ENCODE peak calls at places on chromosomes 4 and X, in nine cellular contexts. One of them, this sample, is unnamed.
A peak's percentile ranks its signal among the peaks of the same experiment; 100 is the strongest.

GRCh38 chr4:41935652-41936021 is 408 bp downstream of the TMEM33 start:
- DNase-seq in NCI-H774: no peak
- DNase-seq in occipital lobe: no peak
- DNase-seq in colonic mucosa: no peak
- DNase-seq in caudate nucleus: no peak
- DNase-seq in activated T-cell treated with anti-CD3 and anti-CD28 coated beads, Interleukin-2, amount 50 U/mL, for 1 hour: no peak
- DNase-seq in T1000: no peak
- DNase-seq in ELR: peak; percentile 64
- DNase-seq in NCI-H1092 treated with DMSO at 0.1 percent for 48 hours: no peak
- DNase-seq in this sample: no peak

GRCh38 chr4:1834047-1834769 is 21.7 kb downstream of the LETM1 start:
- DNase-seq in activated T-cell treated with anti-CD3 and anti-CD28 coated beads, Interleukin-2, amount 50 U/mL, for 1 hour: no peak
- DNase-seq in colonic mucosa: no peak
- DNase-seq in NCI-H774: no peak
- DNase-seq in NCI-H1092 treated with DMSO at 0.1 percent for 48 hours: no peak
- DNase-seq in occipital lobe: peak; percentile 30
- DNase-seq in T1000: no peak
- DNase-seq in caudate nucleus: no peak
- DNase-seq in ELR: no peak
- DNase-seq in this sample: no peak

GRCh38 chrX:74578137-74578536 is 36.3 kb downstream of the RLIM start:
- DNase-seq in NCI-H774: no peak
- DNase-seq in occipital lobe: no peak
- DNase-seq in T1000: no peak
- DNase-seq in caudate nucleus: no peak
- DNase-seq in activated T-cell treated with anti-CD3 and anti-CD28 coated beads, Interleukin-2, amount 50 U/mL, for 1 hour: no peak
- DNase-seq in colonic mucosa: no peak
- DNase-seq in ELR: no peak
- DNase-seq in NCI-H1092 treated with DMSO at 0.1 percent for 48 hours: no peak
- DNase-seq in this sample: no peak

GRCh38 chr4:950136-951020 is 18.1 kb downstream of the TMEM175 start:
- DNase-seq in occipital lobe: no peak
- DNase-seq in NCI-H774: no peak
- DNase-seq in caudate nucleus: no peak
- DNase-seq in ELR: no peak
- DNase-seq in colonic mucosa: peak; percentile 4
- DNase-seq in NCI-H1092 treated with DMSO at 0.1 percent for 48 hours: no peak
- DNase-seq in activated T-cell treated with anti-CD3 and anti-CD28 coated beads, Interleukin-2, amount 50 U/mL, for 1 hour: no peak
- DNase-seq in T1000: no peak
- DNase-seq in this sample: no peak

GRCh38 chr4:54090804-54091623 is 8.9 kb upstream of the GSX2 start:
- DNase-seq in activated T-cell treated with anti-CD3 and anti-CD28 coated beads, Interleukin-2, amount 50 U/mL, for 1 hour: peak; percentile 47
- DNase-seq in colonic mucosa: peak; percentile 42
- DNase-seq in caudate nucleus: no peak
- DNase-seq in NCI-H1092 treated with DMSO at 0.1 percent for 48 hours: peak; percentile 40
- DNase-seq in NCI-H774: no peak
- DNase-seq in T1000: no peak
- DNase-seq in occipital lobe: no peak
- DNase-seq in ELR: peak; percentile 36
- DNase-seq in this sample: peak; percentile 28

GRCh38 chr4:76931576-76932276 is 17.8 kb upstream of the SEPTIN11 start:
- DNase-seq in NCI-H1092 treated with DMSO at 0.1 percent for 48 hours: no peak
- DNase-seq in caudate nucleus: no peak
- DNase-seq in ELR: no peak
- DNase-seq in occipital lobe: no peak
- DNase-seq in colonic mucosa: no peak
- DNase-seq in T1000: no peak
- DNase-seq in activated T-cell treated with anti-CD3 and anti-CD28 coated beads, Interleukin-2, amount 50 U/mL, for 1 hour: no peak
- DNase-seq in NCI-H774: no peak
- DNase-seq in this sample: no peak

GRCh38 chr4:77800483-77801259 is 18.5 kb downstream of the CNOT6L start:
- DNase-seq in NCI-H1092 treated with DMSO at 0.1 percent for 48 hours: no peak
- DNase-seq in caudate nucleus: no peak
- DNase-seq in occipital lobe: no peak
- DNase-seq in ELR: no peak
- DNase-seq in T1000: no peak
- DNase-seq in colonic mucosa: no peak
- DNase-seq in activated T-cell treated with anti-CD3 and anti-CD28 coated beads, Interleukin-2, amount 50 U/mL, for 1 hour: no peak
- DNase-seq in NCI-H774: no peak
- DNase-seq in this sample: no peak

GRCh38 chrX:109270580-109271484 is 211.1 kb downstream of the GUCY2F start:
- DNase-seq in NCI-H1092 treated with DMSO at 0.1 percent for 48 hours: no peak
- DNase-seq in colonic mucosa: no peak
- DNase-seq in activated T-cell treated with anti-CD3 and anti-CD28 coated beads, Interleukin-2, amount 50 U/mL, for 1 hour: no peak
- DNase-seq in occipital lobe: no peak
- DNase-seq in caudate nucleus: no peak
- DNase-seq in T1000: peak; percentile 7
- DNase-seq in ELR: peak; percentile 8
- DNase-seq in NCI-H774: no peak
- DNase-seq in this sample: peak; percentile 16

GRCh38 chr4:40187386-40187913 is 9.4 kb upstream of the RHOH start:
- DNase-seq in occipital lobe: no peak
- DNase-seq in NCI-H774: no peak
- DNase-seq in colonic mucosa: peak; percentile 3
- DNase-seq in caudate nucleus: no peak
- DNase-seq in ELR: no peak
- DNase-seq in activated T-cell treated with anti-CD3 and anti-CD28 coated beads, Interleukin-2, amount 50 U/mL, for 1 hour: no peak
- DNase-seq in T1000: no peak
- DNase-seq in NCI-H1092 treated with DMSO at 0.1 percent for 48 hours: no peak
- DNase-seq in this sample: no peak

GRCh38 chr4:14193601-14194000 is 566.1 kb upstream of the BOD1L1 start:
- DNase-seq in NCI-H1092 treated with DMSO at 0.1 percent for 48 hours: no peak
- DNase-seq in ELR: no peak
- DNase-seq in occipital lobe: no peak
- DNase-seq in NCI-H774: no peak
- DNase-seq in activated T-cell treated with anti-CD3 and anti-CD28 coated beads, Interleukin-2, amount 50 U/mL, for 1 hour: no peak
- DNase-seq in colonic mucosa: no peak
- DNase-seq in caudate nucleus: no peak
- DNase-seq in T1000: no peak
- DNase-seq in this sample: no peak

GRCh38 chr4:624705-625590 is at the start of gene PDE6B:
- DNase-seq in activated T-cell treated with anti-CD3 and anti-CD28 coated beads, Interleukin-2, amount 50 U/mL, for 1 hour: no peak
- DNase-seq in T1000: no peak
- DNase-seq in occipital lobe: no peak
- DNase-seq in colonic mucosa: no peak
- DNase-seq in ELR: no peak
- DNase-seq in NCI-H1092 treated with DMSO at 0.1 percent for 48 hours: no peak
- DNase-seq in caudate nucleus: no peak
- DNase-seq in NCI-H774: no peak
- DNase-seq in this sample: no peak

GRCh38 chr4:86918539-86919072 is 16.2 kb upstream of the AFF1 start:
- DNase-seq in caudate nucleus: no peak
- DNase-seq in NCI-H1092 treated with DMSO at 0.1 percent for 48 hours: no peak
- DNase-seq in ELR: peak; percentile 56
- DNase-seq in colonic mucosa: no peak
- DNase-seq in NCI-H774: no peak
- DNase-seq in occipital lobe: no peak
- DNase-seq in T1000: no peak
- DNase-seq in activated T-cell treated with anti-CD3 and anti-CD28 coated beads, Interleukin-2, amount 50 U/mL, for 1 hour: no peak
- DNase-seq in this sample: no peak

GRCh38 chrX:53441531-53442321 is 7.6 kb upstream of the HSD17B10 start:
- DNase-seq in NCI-H1092 treated with DMSO at 0.1 percent for 48 hours: peak; percentile 92
- DNase-seq in ELR: peak; percentile 80
- DNase-seq in colonic mucosa: peak; percentile 84
- DNase-seq in T1000: peak; percentile 73
- DNase-seq in NCI-H774: peak; percentile 75
- DNase-seq in caudate nucleus: peak; percentile 44
- DNase-seq in activated T-cell treated with anti-CD3 and anti-CD28 coated beads, Interleukin-2, amount 50 U/mL, for 1 hour: peak; percentile 72
- DNase-seq in occipital lobe: peak; percentile 46
- DNase-seq in this sample: peak; percentile 85

GRCh38 chr4:106039796-106040195 is 144.5 kb downstream of the NPNT start:
- DNase-seq in NCI-H774: no peak
- DNase-seq in NCI-H1092 treated with DMSO at 0.1 percent for 48 hours: no peak
- DNase-seq in activated T-cell treated with anti-CD3 and anti-CD28 coated beads, Interleukin-2, amount 50 U/mL, for 1 hour: no peak
- DNase-seq in ELR: no peak
- DNase-seq in occipital lobe: no peak
- DNase-seq in colonic mucosa: no peak
- DNase-seq in caudate nucleus: no peak
- DNase-seq in T1000: no peak
- DNase-seq in this sample: no peak

GRCh38 chrX:40207626-40208025 is 109.9 kb upstream of the BCOR start:
- DNase-seq in occipital lobe: no peak
- DNase-seq in colonic mucosa: no peak
- DNase-seq in NCI-H774: no peak
- DNase-seq in T1000: no peak
- DNase-seq in caudate nucleus: no peak
- DNase-seq in NCI-H1092 treated with DMSO at 0.1 percent for 48 hours: no peak
- DNase-seq in activated T-cell treated with anti-CD3 and anti-CD28 coated beads, Interleukin-2, amount 50 U/mL, for 1 hour: no peak
- DNase-seq in ELR: peak; percentile 63
- DNase-seq in this sample: no peak

GRCh38 chrX:40832723-40833122 is 97.4 kb upstream of the MED14 start:
- DNase-seq in colonic mucosa: no peak
- DNase-seq in ELR: no peak
- DNase-seq in T1000: no peak
- DNase-seq in NCI-H1092 treated with DMSO at 0.1 percent for 48 hours: no peak
- DNase-seq in occipital lobe: no peak
- DNase-seq in activated T-cell treated with anti-CD3 and anti-CD28 coated beads, Interleukin-2, amount 50 U/mL, for 1 hour: no peak
- DNase-seq in NCI-H774: no peak
- DNase-seq in caudate nucleus: no peak
- DNase-seq in this sample: no peak

GRCh38 chrX:43707812-43708548 is 51.9 kb downstream of the MAOA start:
- DNase-seq in caudate nucleus: no peak
- DNase-seq in activated T-cell treated with anti-CD3 and anti-CD28 coated beads, Interleukin-2, amount 50 U/mL, for 1 hour: no peak
- DNase-seq in T1000: no peak
- DNase-seq in NCI-H1092 treated with DMSO at 0.1 percent for 48 hours: no peak
- DNase-seq in colonic mucosa: peak; percentile 77
- DNase-seq in NCI-H774: no peak
- DNase-seq in occipital lobe: no peak
- DNase-seq in ELR: no peak
- DNase-seq in this sample: peak; percentile 81

GRCh38 chr4:61628727-61629126 is 428.6 kb downstream of the ADGRL3 start:
- DNase-seq in NCI-H1092 treated with DMSO at 0.1 percent for 48 hours: no peak
- DNase-seq in activated T-cell treated with anti-CD3 and anti-CD28 coated beads, Interleukin-2, amount 50 U/mL, for 1 hour: no peak
- DNase-seq in colonic mucosa: no peak
- DNase-seq in ELR: no peak
- DNase-seq in T1000: no peak
- DNase-seq in caudate nucleus: no peak
- DNase-seq in NCI-H774: no peak
- DNase-seq in occipital lobe: no peak
- DNase-seq in this sample: no peak

GRCh38 chr4:147118523-147118922 is 172.9 kb upstream of the TTC29 start:
- DNase-seq in activated T-cell treated with anti-CD3 and anti-CD28 coated beads, Interleukin-2, amount 50 U/mL, for 1 hour: no peak
- DNase-seq in ELR: no peak
- DNase-seq in caudate nucleus: no peak
- DNase-seq in NCI-H774: no peak
- DNase-seq in colonic mucosa: no peak
- DNase-seq in T1000: no peak
- DNase-seq in occipital lobe: no peak
- DNase-seq in NCI-H1092 treated with DMSO at 0.1 percent for 48 hours: no peak
- DNase-seq in this sample: no peak

GRCh38 chrX:11438767-11439166 is 145.6 kb downstream of the AMELX start:
- DNase-seq in NCI-H774: no peak
- DNase-seq in occipital lobe: no peak
- DNase-seq in NCI-H1092 treated with DMSO at 0.1 percent for 48 hours: no peak
- DNase-seq in caudate nucleus: no peak
- DNase-seq in colonic mucosa: no peak
- DNase-seq in ELR: no peak
- DNase-seq in T1000: no peak
- DNase-seq in activated T-cell treated with anti-CD3 and anti-CD28 coated beads, Interleukin-2, amount 50 U/mL, for 1 hour: no peak
- DNase-seq in this sample: no peak

GRCh38 chrX:48972214-48973164 is 845 bp upstream of the KCND1 start:
- DNase-seq in T1000: peak; percentile 53
- DNase-seq in ELR: peak; percentile 63
- DNase-seq in colonic mucosa: peak; percentile 53
- DNase-seq in activated T-cell treated with anti-CD3 and anti-CD28 coated beads, Interleukin-2, amount 50 U/mL, for 1 hour: peak; percentile 34
- DNase-seq in NCI-H774: no peak
- DNase-seq in caudate nucleus: no peak
- DNase-seq in NCI-H1092 treated with DMSO at 0.1 percent for 48 hours: peak; percentile 25
- DNase-seq in occipital lobe: no peak
- DNase-seq in this sample: peak; percentile 45

GRCh38 chr4:1984406-1985191 is 24.2 kb downstream of the NELFA start:
- DNase-seq in colonic mucosa: peak; percentile 16
- DNase-seq in caudate nucleus: no peak
- DNase-seq in NCI-H774: no peak
- DNase-seq in activated T-cell treated with anti-CD3 and anti-CD28 coated beads, Interleukin-2, amount 50 U/mL, for 1 hour: no peak
- DNase-seq in occipital lobe: no peak
- DNase-seq in T1000: no peak
- DNase-seq in NCI-H1092 treated with DMSO at 0.1 percent for 48 hours: no peak
- DNase-seq in ELR: no peak
- DNase-seq in this sample: no peak

GRCh38 chr4:108172780-108173598 is 4.3 kb upstream of the LEF1 start:
- DNase-seq in T1000: peak; percentile 41
- DNase-seq in ELR: peak; percentile 78
- DNase-seq in NCI-H1092 treated with DMSO at 0.1 percent for 48 hours: peak; percentile 92
- DNase-seq in colonic mucosa: peak; percentile 40
- DNase-seq in caudate nucleus: no peak
- DNase-seq in activated T-cell treated with anti-CD3 and anti-CD28 coated beads, Interleukin-2, amount 50 U/mL, for 1 hour: peak; percentile 82
- DNase-seq in occipital lobe: no peak
- DNase-seq in NCI-H774: peak; percentile 9
- DNase-seq in this sample: no peak

GRCh38 chr4:7970031-7970946 is 30.6 kb upstream of the AFAP1 start:
- DNase-seq in NCI-H1092 treated with DMSO at 0.1 percent for 48 hours: no peak
- DNase-seq in colonic mucosa: peak; percentile 82
- DNase-seq in activated T-cell treated with anti-CD3 and anti-CD28 coated beads, Interleukin-2, amount 50 U/mL, for 1 hour: peak; percentile 53
- DNase-seq in ELR: peak; percentile 80
- DNase-seq in caudate nucleus: no peak
- DNase-seq in occipital lobe: no peak
- DNase-seq in NCI-H774: no peak
- DNase-seq in T1000: no peak
- DNase-seq in this sample: peak; percentile 82

GRCh38 chr4:174946246-174946645 is 28.1 kb downstream of the ADAM29 start:
- DNase-seq in ELR: no peak
- DNase-seq in caudate nucleus: no peak
- DNase-seq in T1000: no peak
- DNase-seq in occipital lobe: no peak
- DNase-seq in NCI-H1092 treated with DMSO at 0.1 percent for 48 hours: no peak
- DNase-seq in activated T-cell treated with anti-CD3 and anti-CD28 coated beads, Interleukin-2, amount 50 U/mL, for 1 hour: no peak
- DNase-seq in NCI-H774: no peak
- DNase-seq in colonic mucosa: no peak
- DNase-seq in this sample: no peak

GRCh38 chrX:111100191-111100590 is 4.2 kb downstream of the PAK3 start:
- DNase-seq in ELR: peak; percentile 57
- DNase-seq in occipital lobe: no peak
- DNase-seq in T1000: no peak
- DNase-seq in caudate nucleus: no peak
- DNase-seq in NCI-H1092 treated with DMSO at 0.1 percent for 48 hours: peak; percentile 42
- DNase-seq in NCI-H774: peak; percentile 38
- DNase-seq in activated T-cell treated with anti-CD3 and anti-CD28 coated beads, Interleukin-2, amount 50 U/mL, for 1 hour: peak; percentile 39
- DNase-seq in colonic mucosa: peak; percentile 27
- DNase-seq in this sample: no peak

GRCh38 chr4:154329939-154330338 is 161.7 kb downstream of the DCHS2 start:
- DNase-seq in caudate nucleus: no peak
- DNase-seq in NCI-H774: no peak
- DNase-seq in NCI-H1092 treated with DMSO at 0.1 percent for 48 hours: no peak
- DNase-seq in occipital lobe: no peak
- DNase-seq in ELR: no peak
- DNase-seq in T1000: no peak
- DNase-seq in activated T-cell treated with anti-CD3 and anti-CD28 coated beads, Interleukin-2, amount 50 U/mL, for 1 hour: no peak
- DNase-seq in colonic mucosa: no peak
- DNase-seq in this sample: no peak

GRCh38 chrX:37921758-37922157 is 74.4 kb upstream of the DYNLT3 start:
- DNase-seq in occipital lobe: no peak
- DNase-seq in activated T-cell treated with anti-CD3 and anti-CD28 coated beads, Interleukin-2, amount 50 U/mL, for 1 hour: no peak
- DNase-seq in NCI-H1092 treated with DMSO at 0.1 percent for 48 hours: no peak
- DNase-seq in T1000: no peak
- DNase-seq in NCI-H774: no peak
- DNase-seq in ELR: peak; percentile 83
- DNase-seq in colonic mucosa: no peak
- DNase-seq in caudate nucleus: no peak
- DNase-seq in this sample: no peak

GRCh38 chr4:71251266-71251665 is 87.6 kb upstream of the SLC4A4 start:
- DNase-seq in caudate nucleus: no peak
- DNase-seq in ELR: peak; percentile 59
- DNase-seq in NCI-H774: no peak
- DNase-seq in occipital lobe: no peak
- DNase-seq in activated T-cell treated with anti-CD3 and anti-CD28 coated beads, Interleukin-2, amount 50 U/mL, for 1 hour: no peak
- DNase-seq in NCI-H1092 treated with DMSO at 0.1 percent for 48 hours: no peak
- DNase-seq in T1000: no peak
- DNase-seq in colonic mucosa: no peak
- DNase-seq in this sample: no peak

GRCh38 chrX:9899640-9900075 is 67.5 kb upstream of the CLDN34 start:
- DNase-seq in NCI-H1092 treated with DMSO at 0.1 percent for 48 hours: no peak
- DNase-seq in caudate nucleus: peak; percentile 73
- DNase-seq in ELR: peak; percentile 24
- DNase-seq in occipital lobe: peak; percentile 49
- DNase-seq in colonic mucosa: no peak
- DNase-seq in activated T-cell treated with anti-CD3 and anti-CD28 coated beads, Interleukin-2, amount 50 U/mL, for 1 hour: no peak
- DNase-seq in NCI-H774: no peak
- DNase-seq in T1000: no peak
- DNase-seq in this sample: no peak

GRCh38 chr4:15149234-15149841 is 147.1 kb downstream of the CPEB2 start:
- DNase-seq in ELR: peak; percentile 14
- DNase-seq in NCI-H1092 treated with DMSO at 0.1 percent for 48 hours: peak; percentile 61
- DNase-seq in activated T-cell treated with anti-CD3 and anti-CD28 coated beads, Interleukin-2, amount 50 U/mL, for 1 hour: no peak
- DNase-seq in caudate nucleus: peak; percentile 18
- DNase-seq in occipital lobe: no peak
- DNase-seq in NCI-H774: no peak
- DNase-seq in colonic mucosa: no peak
- DNase-seq in T1000: no peak
- DNase-seq in this sample: no peak